ENCODE peak calls at places on chromosomes 4 and X, in nine cellular contexts. O, P, V, S, M, G, U, N and B are unnamed samples.

GRCh38 chrX:2690856-2691542 is at the start of gene CD99:
- DNase-seq in S (peak; percentile 94), G (peak; percentile 84), N (peak; percentile 98), P (peak; percentile 92), O (peak; percentile 98), M (peak; percentile 78), U (peak; percentile 90), V (peak; percentile 62), B (peak; percentile 44)

GRCh38 chr4:26267087-26267486 is 53.7 kb upstream of the RBPJ start:
- DNase-seq in G (no peak), O (peak; percentile 91), N (no peak), V (no peak), P (peak; percentile 77), M (peak; percentile 53), U (no peak), S (no peak), B (no peak)

GRCh38 chr4:182973421-182974340 is 56.5 kb upstream of the DCTD start:
- DNase-seq in G (peak; percentile 19), M (peak; percentile 25), S (no peak), U (no peak), V (no peak), O (no peak), N (no peak), P (no peak), B (no peak)

GRCh38 chr4:102836596-102836995 is 9.2 kb upstream of the UBE2D3 start:
- DNase-seq in S (no peak), V (no peak), O (no peak), U (no peak), G (no peak), P (no peak), M (no peak), N (no peak), B (no peak)

GRCh38 chrX:11702965-11703631 is 37.4 kb upstream of the ARHGAP6 start:
- DNase-seq in V (no peak), N (no peak), P (no peak), M (no peak), O (no peak), U (no peak), S (no peak), G (no peak), B (no peak)

GRCh38 chr4:24774452-24774851 is 20.9 kb upstream of the SOD3 start:
- DNase-seq in M (peak; percentile 36), V (no peak), P (no peak), G (no peak), U (no peak), O (no peak), N (no peak), S (no peak), B (no peak)

GRCh38 chr4:109560687-109561452 is 824 bp downstream of the MCUB start:
- DNase-seq in G (peak; percentile 64), P (peak; percentile 57), N (no peak), O (peak; percentile 66), S (no peak), V (peak; percentile 26), U (peak; percentile 53), M (peak; percentile 81), B (no peak)

GRCh38 chr4:155207534-155208257 is 740 bp upstream of the NPY2R start:
- DNase-seq in G (peak; percentile 76), S (no peak), O (peak; percentile 28), N (peak; percentile 48), P (peak; percentile 16), M (no peak), U (peak; percentile 47), V (no peak), B (no peak)

GRCh38 chr4:76723916-76724315 is 174.0 kb downstream of the SOWAHB start:
- DNase-seq in O (no peak), P (no peak), S (no peak), U (no peak), G (peak; percentile 44), N (no peak), M (peak; percentile 91), V (no peak), B (no peak)

GRCh38 chr4:76726631-76727030 is 171.3 kb downstream of the SOWAHB start:
- DNase-seq in U (no peak), V (no peak), O (no peak), N (no peak), P (no peak), S (no peak), M (no peak), G (no peak), B (no peak)

GRCh38 chr4:76726141-76726540 is 171.8 kb downstream of the SOWAHB start:
- DNase-seq in U (no peak), G (no peak), V (no peak), P (no peak), M (peak; percentile 58), N (no peak), S (no peak), O (no peak), B (no peak)

GRCh38 chr4:76725039-76725438 is 172.9 kb downstream of the SOWAHB start:
- DNase-seq in P (no peak), U (no peak), G (no peak), N (no peak), O (no peak), M (no peak), S (no peak), V (no peak), B (no peak)

DNA sequence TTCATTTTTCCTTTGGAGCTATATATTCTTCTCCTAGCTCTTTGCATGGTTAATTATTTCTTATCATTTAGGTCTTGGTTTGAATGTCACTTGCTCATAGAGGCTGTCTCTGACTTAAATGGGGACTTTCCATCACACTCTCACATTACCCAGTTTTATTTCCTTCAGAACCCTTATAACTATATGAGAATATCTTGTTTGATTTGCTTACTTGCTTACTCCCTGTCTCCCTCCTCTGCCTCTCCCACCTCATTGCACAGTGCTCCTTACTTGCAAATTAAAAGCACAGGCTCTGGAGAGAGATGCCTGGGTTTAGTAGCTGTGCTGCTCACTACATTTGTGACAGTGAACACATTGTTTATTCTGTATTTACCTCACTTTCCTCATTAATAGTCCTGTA is 174.6 kb downstream of the SOWAHB start:
- DNase-seq in U (no peak), V (no peak), G (no peak), P (no peak), N (no peak), M (peak; percentile 63), O (no peak), S (no peak), B (no peak)
- H3K27ac ChIP-seq in U (peak overlapping the region; percentile 85), V (no peak overlapping the region), G (peak overlapping the region; percentile 75), P (no peak overlapping the region), N (no peak overlapping the region), M (peak overlapping the region; percentile 64), O (no peak overlapping the region), S (no peak overlapping the region), B (peak overlapping the region; percentile 81)

GRCh38 chr4:163680390-163681098 is 186.1 kb downstream of the TMA16 start:
- DNase-seq in S (no peak), V (no peak), P (no peak), N (no peak), U (no peak), G (no peak), O (no peak), M (peak; percentile 19), B (no peak)
- H3K27ac ChIP-seq in S (no peak overlapping the region), V (no peak overlapping the region), P (no peak overlapping the region), N (no peak overlapping the region), U (no peak overlapping the region), G (no peak overlapping the region), O (no peak overlapping the region), M (no peak overlapping the region), B (no peak overlapping the region)

GRCh38 chrX:153945956-153946909 is 1.8 kb upstream of the RENBP start:
- DNase-seq in O (no peak), N (no peak), S (no peak), U (no peak), G (no peak), V (no peak), P (no peak), M (no peak), B (no peak)

GRCh38 chrX:153944800-153945150 is 332 bp upstream of the RENBP start:
- DNase-seq in P (no peak), O (no peak), S (no peak), V (no peak), N (no peak), G (no peak), U (no peak), M (no peak), B (no peak)

GRCh38 chrX:153948847-153949819 is 4.7 kb upstream of the RENBP start:
- DNase-seq in U (no peak), N (no peak), O (no peak), S (no peak), G (peak; percentile 25), M (no peak), V (no peak), P (no peak), B (no peak)

GRCh38 chrX:153946910-153947769 is 2.7 kb upstream of the RENBP start:
- DNase-seq in P (peak; percentile 87), N (no peak), S (peak; percentile 83), M (peak; percentile 68), V (peak; percentile 90), G (peak; percentile 86), U (peak; percentile 91), O (peak; percentile 87), B (peak; percentile 59)

DNA sequence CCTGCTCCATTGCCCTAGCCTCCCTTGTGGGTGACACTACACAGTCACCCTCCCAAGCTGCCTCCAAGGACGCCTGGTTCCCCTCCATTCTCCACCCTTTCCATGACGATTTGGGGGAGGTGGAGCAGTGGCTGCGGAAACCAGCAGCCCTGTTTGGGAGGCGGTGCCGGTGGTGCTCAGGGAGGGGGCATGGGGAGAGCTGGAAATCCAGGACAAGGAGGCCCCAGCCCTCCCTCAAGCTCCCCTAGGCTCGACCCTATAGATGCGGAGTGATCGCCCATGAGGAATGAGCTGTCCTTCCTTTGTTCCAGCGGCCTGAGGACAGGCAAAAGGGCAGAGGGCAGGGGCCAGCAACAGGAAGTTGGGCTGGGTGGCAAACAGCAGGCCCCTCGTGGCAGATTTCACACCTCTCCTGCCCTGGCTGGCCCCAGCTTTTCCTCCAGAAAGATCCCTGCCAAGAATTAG is 3.6 kb upstream of the RENBP start:
- DNase-seq in M (no peak), S (no peak), U (no peak), G (no peak), O (no peak), N (no peak), P (no peak), V (no peak), B (no peak)
- H3K27ac ChIP-seq in M (no peak overlapping the region), S (peak overlapping the region; percentile 60), U (no peak overlapping the region), G (peak overlapping the region; percentile 84), O (peak overlapping the region; percentile 14), N (peak overlapping the region; percentile 69), P (no peak overlapping the region), V (peak overlapping the region; percentile 48), B (no peak overlapping the region)

GRCh38 chr4:185713272-185713671 is 98.7 kb downstream of the SORBS2 start:
- DNase-seq in V (no peak), S (no peak), P (no peak), U (no peak), N (no peak), G (no peak), M (no peak), O (no peak), B (no peak)

GRCh38 chr4:185712350-185713024 is 99.5 kb downstream of the SORBS2 start:
- DNase-seq in G (peak; percentile 18), V (no peak), S (no peak), U (no peak), P (no peak), N (no peak), O (no peak), M (no peak), B (no peak)

GRCh38 chr4:185710487-185710995 is 101.5 kb downstream of the SORBS2 start:
- DNase-seq in S (no peak), P (no peak), M (no peak), O (peak; percentile 53), N (peak; percentile 51), U (no peak), G (no peak), V (no peak), B (peak; percentile 50)

GRCh38 chr4:185709802-185710486 is 102.0 kb downstream of the SORBS2 start:
- DNase-seq in S (no peak), V (no peak), M (no peak), G (no peak), P (no peak), U (no peak), O (no peak), N (no peak), B (no peak)

GRCh38 chr4:185711764-185712163 is 100.2 kb downstream of the SORBS2 start:
- DNase-seq in U (no peak), O (no peak), S (no peak), M (peak; percentile 8), G (no peak), V (no peak), P (no peak), N (no peak), B (no peak)
- H3K27ac ChIP-seq in U (no peak overlapping the region), O (no peak overlapping the region), S (no peak overlapping the region), M (no peak overlapping the region), G (no peak overlapping the region), V (no peak overlapping the region), P (no peak overlapping the region), N (no peak overlapping the region), B (no peak overlapping the region)